ENCODE peak calls at places on chromosomes 11 and 22, in seven cellular contexts. I is spleen, A is stomach, V is esophagus muscularis mucosa, R is HCT116, H is K562, K is transverse colon. C is an unnamed sample.

GRCh38 chr22:29885610-29886009 is 2.6 kb downstream of the MTMR3 start:
- DNase-seq in I (no peak), A (no peak), V (no peak), R (no peak), H (no peak), K (no peak), C (no peak)

GRCh38 chr11:9977554-9977953 is 313.7 kb downstream of the SWAP70 start:
- DNase-seq in I (no peak), A (no peak), V (no peak), R (no peak), H (no peak), K (no peak), C (no peak)

GRCh38 chr11:67463680-67464410 is 5.2 kb downstream of the TMEM134 start:
- DNase-seq in I (peak; percentile 92), A (peak; percentile 54), V (no peak), R (peak; percentile 73), H (peak; percentile 86), K (peak; percentile 69), C (peak; percentile 90)

GRCh38 chr11:44849922-44850321 is 100.8 kb downstream of the TP53I11 start:
- DNase-seq in I (no peak), A (no peak), V (no peak), R (no peak), H (no peak), K (no peak), C (no peak)

GRCh38 chr11:111841370-111842053 is 29.9 kb downstream of the ALG9 start:
- DNase-seq in I (peak; percentile 92), A (peak; percentile 93), V (peak; percentile 96), R (peak; percentile 64), H (peak; percentile 92), K (peak; percentile 91), C (peak; percentile 94)

GRCh38 chr11:60482361-60482760 is 10.2 kb upstream of the MS4A12 start:
- DNase-seq in I (no peak), A (no peak), V (no peak), R (no peak), H (no peak), K (no peak), C (no peak)

GRCh38 chr11:132126973-132127900 is 756.8 kb downstream of the NTM start:
- DNase-seq in I (no peak), A (no peak), V (no peak), R (no peak), H (no peak), K (peak; percentile 12), C (peak; percentile 71)

GRCh38 chr11:46513934-46514342 is 79.9 kb downstream of the AMBRA1 start:
- DNase-seq in I (no peak), A (peak; percentile 52), V (no peak), R (no peak), H (peak; percentile 40), K (peak; percentile 39), C (peak; percentile 87)

GRCh38 chr22:20080776-20081654 is 974 bp downstream of the DGCR8 start:
- DNase-seq in I (peak; percentile 79), A (no peak), V (no peak), R (no peak), H (peak; percentile 89), K (peak; percentile 25), C (no peak)

GRCh38 chr11:112744041-112744440 is 217.2 kb upstream of the NCAM1 start:
- DNase-seq in I (no peak), A (no peak), V (no peak), R (no peak), H (no peak), K (no peak), C (peak; percentile 19)

GRCh38 chr11:114815176-114815575 is 136.8 kb downstream of the NXPE2 start:
- DNase-seq in I (no peak), A (no peak), V (no peak), R (no peak), H (no peak), K (no peak), C (no peak)

GRCh38 chr11:83112886-83113285 is 41.2 kb upstream of the RAB30 start:
- DNase-seq in I (no peak), A (no peak), V (no peak), R (no peak), H (no peak), K (no peak), C (no peak)

GRCh38 chr11:21635359-21635758 is 557.5 kb upstream of the ANO5 start:
- DNase-seq in I (no peak), A (no peak), V (no peak), R (no peak), H (no peak), K (no peak), C (no peak)

GRCh38 chr11:17883946-17884345 is 128.9 kb downstream of the SERGEF start:
- DNase-seq in I (no peak), A (no peak), V (no peak), R (no peak), H (no peak), K (no peak), C (no peak)

GRCh38 chr22:46604306-46604690 is 15.9 kb upstream of the GRAMD4 start:
- DNase-seq in I (no peak), A (no peak), V (no peak), R (no peak), H (peak; percentile 94), K (peak; percentile 54), C (no peak)

GRCh38 chr22:46063861-46064235 is 86.5 kb upstream of the PPARA start:
- DNase-seq in I (peak; percentile 35), A (peak; percentile 44), V (no peak), R (no peak), H (no peak), K (peak; percentile 21), C (peak; percentile 66)

DNA sequence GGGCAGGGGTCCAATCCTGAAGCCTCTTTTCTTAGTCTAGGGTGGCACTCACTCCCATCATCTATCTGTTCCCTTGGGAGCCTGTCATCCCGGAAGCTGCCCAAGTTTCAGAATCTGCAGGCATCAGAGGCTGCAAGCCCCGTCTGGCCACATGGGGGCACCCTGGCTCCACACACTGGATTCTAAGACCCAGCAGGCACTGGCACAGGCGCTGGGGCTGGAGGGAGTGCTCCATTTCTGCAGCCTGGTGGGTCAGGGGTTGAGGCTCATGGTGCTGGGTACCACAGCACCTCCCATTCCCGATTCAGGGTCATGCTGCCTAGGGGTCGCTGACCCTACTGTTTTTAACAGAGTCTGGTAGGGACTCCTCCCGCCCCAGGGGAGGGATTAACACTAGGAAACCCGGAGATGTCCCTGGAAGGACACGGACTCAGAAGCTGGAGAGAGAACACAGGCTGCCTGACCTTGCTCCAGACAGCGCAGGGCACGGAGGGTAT is 243.9 kb upstream of the SYN3 start:
- DNase-seq in I (peak; percentile 90), A (peak; percentile 88), V (no peak), R (peak; percentile 0), H (peak; percentile 68), K (peak; percentile 85), C (peak; percentile 87)
- TF ChIP-seq POLR2A in I (no peak), A (no peak), V (no peak), R (no peak), H (no peak), K (no peak), C (no peak)

GRCh38 chr11:93729129-93729616 is 12.1 kb downstream of the TAF1D start:
- DNase-seq in I (no peak), A (no peak), V (no peak), R (no peak), H (no peak), K (no peak), C (no peak)
- TF ChIP-seq POLR2AphosphoS5 in I (no peak), A (no peak), V (no peak), R (peak; percentile 55), H (peak; percentile 44), K (no peak), C (no peak)

DNA sequence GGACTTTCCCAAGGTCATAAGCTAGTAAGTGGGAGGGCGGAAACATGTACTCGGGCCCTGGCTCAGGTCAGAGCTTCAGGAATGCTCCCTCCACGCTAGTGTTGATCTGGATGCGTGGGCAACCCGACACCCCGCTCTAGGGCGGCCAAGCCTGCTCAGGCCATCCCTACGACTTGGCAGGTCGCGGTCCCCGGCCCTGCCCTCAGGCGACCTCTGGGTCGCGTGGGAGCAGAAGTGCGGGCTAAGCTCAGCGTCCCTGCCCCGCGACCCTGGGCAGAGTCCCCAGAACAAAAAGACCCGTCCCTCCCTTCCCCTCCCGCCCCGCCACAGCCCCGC is 781 bp upstream of the TEF start:
- DNase-seq in I (no peak), A (peak; percentile 77), V (peak; percentile 95), R (peak; percentile 67), H (peak; percentile 80), K (peak; percentile 74), C (peak; percentile 96)
- TF ChIP-seq POLR2A in I (no peak), A (no peak), V (peak; percentile 76), R (peak; percentile 18), H (peak; percentile 64), K (peak; percentile 79), C (peak; percentile 78)

GRCh38 chr11:102464859-102465500 is 12.4 kb upstream of the TMEM123 start:
- DNase-seq in I (no peak), A (no peak), V (no peak), R (no peak), H (no peak), K (no peak), C (no peak)

GRCh38 chr11:102464037-102464436 is 11.5 kb upstream of the TMEM123 start:
- DNase-seq in I (no peak), A (no peak), V (peak; percentile 72), R (no peak), H (no peak), K (no peak), C (no peak)

GRCh38 chr11:102459393-102459792 is 6.8 kb upstream of the TMEM123 start:
- DNase-seq in I (no peak), A (no peak), V (no peak), R (no peak), H (no peak), K (no peak), C (no peak)

GRCh38 chr11:102458531-102458930 is 6.0 kb upstream of the TMEM123 start:
- DNase-seq in I (no peak), A (no peak), V (no peak), R (no peak), H (no peak), K (no peak), C (no peak)

DNA sequence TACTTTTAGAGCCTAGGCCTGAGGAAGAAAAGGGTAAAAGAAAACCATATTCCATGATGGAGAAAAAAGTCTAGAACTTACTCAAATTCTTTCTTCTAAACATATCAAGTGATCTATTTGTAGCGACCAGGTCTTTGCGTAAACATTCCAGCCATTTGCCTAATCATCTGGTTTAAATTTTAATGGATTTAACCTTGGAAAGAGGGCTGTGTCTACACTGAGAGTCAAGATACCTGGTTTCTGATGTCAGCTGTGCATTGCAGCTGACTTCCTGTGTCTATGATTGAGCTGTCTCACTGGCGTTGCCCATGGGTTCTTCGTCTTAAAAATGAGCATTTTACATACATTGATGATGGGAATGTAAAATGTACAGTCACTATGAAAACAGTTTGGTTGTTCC is 10.0 kb upstream of the TMEM123 start:
- DNase-seq in I (no peak), A (no peak), V (no peak), R (no peak), H (no peak), K (no peak), C (no peak)
- TF ChIP-seq POLR2AphosphoS5 in I (no peak), A (no peak), V (no peak), R (no peak), H (no peak), K (no peak), C (no peak)

C was measured in sigmoid colon.